ENCODE peak calls at places on chromosomes 5 and 9, in four cellular contexts. U is nephron progenitor cell, I is NCI-H1417, Y is mesendoderm. Z is an unnamed sample.

GRCh38 chr5:180179399-180180197 is 29.4 kb downstream of the RASGEF1C start:
- DNase-seq in U (no peak), I (no peak), Y (no peak), Z (no peak)

GRCh38 chr5:107554776-107555424 is 115.8 kb downstream of the EFNA5 start:
- DNase-seq in U (no peak), I (no peak), Y (no peak), Z (peak)

GRCh38 chr5:33237471-33237870 is 203.3 kb upstream of the TARS1 start:
- DNase-seq in U (no peak), I (no peak), Y (peak), Z (no peak)

GRCh38 chr5:56375011-56375410 is 141.9 kb upstream of the ANKRD55 start:
- DNase-seq in U (no peak), I (peak), Y (no peak), Z (peak)

GRCh38 chr5:176188506-176189193 is 49.6 kb upstream of the SIMC1 start:
- DNase-seq in U (no peak), I (no peak), Y (no peak), Z (no peak)

GRCh38 chr5:80238778-80239679 is 16.8 kb downstream of the SERINC5 start:
- DNase-seq in U (no peak), I (no peak), Y (no peak), Z (peak)

GRCh38 chr5:57434227-57434640 is 48.4 kb downstream of the ACTBL2 start:
- DNase-seq in U (no peak), I (no peak), Y (no peak), Z (no peak)

GRCh38 chr5:27472000-27472763 is 433.8 kb upstream of the CDH9 start:
- DNase-seq in U (peak), I (peak), Y (peak), Z (peak)

GRCh38 chr9:114278881-114279570 is 43.9 kb upstream of the ORM1 start:
- DNase-seq in U (no peak), I (no peak), Y (peak), Z (no peak)

GRCh38 chr9:5441043-5441442 is 3.3 kb upstream of the PLGRKT start:
- DNase-seq in U (no peak), I (no peak), Y (peak), Z (no peak)

GRCh38 chr5:14528926-14529325 is 52.7 kb upstream of the OTULINL start:
- DNase-seq in U (no peak), I (no peak), Y (no peak), Z (peak)

GRCh38 chr9:136050266-136050705 is 44.8 kb downstream of the NACC2 start:
- DNase-seq in U (no peak), I (no peak), Y (no peak), Z (no peak)

GRCh38 chr5:152288499-152288898 is 116.6 kb downstream of the NMUR2 start:
- DNase-seq in U (no peak), I (no peak), Y (no peak), Z (no peak)

GRCh38 chr5:131595088-131596033 is 39.7 kb downstream of the RAPGEF6 start:
- DNase-seq in U (no peak), I (no peak), Y (no peak), Z (no peak)

GRCh38 chr5:112757468-112758208 is 20.0 kb downstream of the APC start:
- DNase-seq in U (no peak), I (peak), Y (peak), Z (peak)

GRCh38 chr9:119836036-119836435 is 466.8 kb upstream of the BRINP1 start:
- DNase-seq in U (no peak), I (peak), Y (peak), Z (peak)

GRCh38 chr9:107707915-107708441 is 218.4 kb upstream of the KLF4 start:
- DNase-seq in U (no peak), I (no peak), Y (no peak), Z (peak)

GRCh38 chr5:150946351-150946905 is 41.6 kb upstream of the ZNF300 start:
- DNase-seq in U (no peak), I (no peak), Y (no peak), Z (no peak)

GRCh38 chr5:61354199-61354598 is 22.1 kb downstream of the ZSWIM6 start:
- DNase-seq in U (no peak), I (no peak), Y (no peak), Z (no peak)

GRCh38 chr9:93048706-93049448 is 9.6 kb upstream of the SUSD3 start:
- DNase-seq in U (no peak), I (no peak), Y (no peak), Z (no peak)

GRCh38 chr5:36686881-36687280 is 80.5 kb downstream of the SLC1A3 start:
- DNase-seq in U (no peak), I (no peak), Y (no peak), Z (no peak)

GRCh38 chr5:56175465-56175864 is 57.7 kb downstream of the ANKRD55 start:
- DNase-seq in U (no peak), I (no peak), Y (peak), Z (no peak)

GRCh38 chr5:162529886-162530285 is 462.3 kb downstream of the GABRG2 start:
- DNase-seq in U (no peak), I (no peak), Y (peak), Z (no peak)